ENCODE peak calls at places on chromosome 21, in four cellular contexts. O is WTC11, P is K562, D is HepG2. Y is an unnamed sample.

GRCh38 chr21:39347537-39347936 is 1.4 kb downstream of the HMGN1 start:
- DNase-seq in D (no peak), P (no peak), O (no peak), Y (no peak)

GRCh38 chr21:17454315-17455027 is 58.4 kb upstream of the CXADR start:
- DNase-seq in D (peak; percentile 91), O (peak; percentile 90), P (peak; percentile 33), Y (peak; percentile 73)

GRCh38 chr21:33007747-33008146 is 18.0 kb upstream of the OLIG2 start:
- DNase-seq in P (no peak), O (no peak), D (no peak), Y (no peak)

GRCh38 chr21:37655601-37656300 is 260.5 kb downstream of the KCNJ6 start:
- DNase-seq in D (no peak), P (no peak), O (no peak), Y (no peak)

GRCh38 chr21:32131960-32132359 is 146.9 kb downstream of the MIS18A start:
- DNase-seq in O (no peak), P (peak; percentile 46), D (peak; percentile 20), Y (no peak)

GRCh38 chr21:27017251-27017650 is 50.4 kb upstream of the ADAMTS5 start:
- DNase-seq in D (no peak), P (no peak), O (no peak), Y (no peak)

GRCh38 chr21:25179116-25179515 is 428.2 kb downstream of the MRPL39 start:
- DNase-seq in P (no peak), O (no peak), D (no peak), Y (no peak)

GRCh38 chr21:31225713-31226112 is 118.3 kb downstream of the TIAM1 start:
- DNase-seq in D (no peak), P (no peak), O (no peak), Y (no peak)

GRCh38 chr21:33266784-33267135 is 593 bp downstream of the IL10RB start:
- DNase-seq in P (no peak), D (no peak), O (no peak), Y (no peak)

GRCh38 chr21:31912501-31912900 is 39.7 kb downstream of the HUNK start:
- DNase-seq in O (no peak), P (no peak), D (no peak), Y (no peak)

GRCh38 chr21:38505654-38506523 is 7.6 kb upstream of the ERG start:
- DNase-seq in P (peak; percentile 20), D (peak; percentile 62), O (no peak), Y (peak; percentile 42)

GRCh38 chr21:46385846-46386725 is 62.1 kb downstream of the PCNT start:
- DNase-seq in D (no peak), P (no peak), O (no peak), Y (no peak)

GRCh38 chr21:22758478-22758877 is 1760.3 kb downstream of the NCAM2 start:
- DNase-seq in P (no peak), D (no peak), O (no peak), Y (no peak)

GRCh38 chr21:37435120-37435519 is 68.5 kb downstream of the DYRK1A start:
- DNase-seq in D (no peak), P (peak; percentile 43), O (peak; percentile 47), Y (peak; percentile 92)

GRCh38 chr21:31201548-31201947 is 142.5 kb downstream of the TIAM1 start:
- DNase-seq in P (no peak), O (no peak), D (no peak), Y (no peak)

GRCh38 chr21:14836950-14837349 is 227.8 kb downstream of the NRIP1 start:
- DNase-seq in D (no peak), P (no peak), O (no peak), Y (no peak)

GRCh38 chr21:38486221-38486620 is 12.1 kb downstream of the ERG start:
- DNase-seq in P (no peak), O (no peak), D (no peak), Y (no peak)

GRCh38 chr21:37905291-37905690 is 11.0 kb downstream of the KCNJ6 start:
- DNase-seq in P (no peak), D (no peak), O (no peak), Y (no peak)

GRCh38 chr21:21019681-21020080 is 21.5 kb downstream of the NCAM2 start:
- DNase-seq in O (no peak), P (no peak), D (no peak), Y (no peak)

GRCh38 chr21:27703806-27704205 is 736.9 kb upstream of the ADAMTS5 start:
- DNase-seq in O (no peak), P (no peak), D (no peak), Y (no peak)

GRCh38 chr21:29146726-29147125 is 16.3 kb downstream of the MAP3K7CL start:
- DNase-seq in O (no peak), D (no peak), P (no peak), Y (no peak)

GRCh38 chr21:45983981-45984551 is 2.5 kb downstream of the COL6A1 start:
- DNase-seq in P (peak; percentile 63), D (no peak), O (peak; percentile 12), Y (no peak)

GRCh38 chr21:17463441-17463840 is 49.4 kb upstream of the CXADR start:
- DNase-seq in O (no peak), P (no peak), D (peak; percentile 40), Y (no peak)

GRCh38 chr21:17780539-17780938 is 38.6 kb downstream of the C21orf91 start:
- DNase-seq in D (no peak), O (no peak), P (no peak), Y (no peak)

GRCh38 chr21:34344584-34344983 is 19.2 kb upstream of the KCNE2 start:
- DNase-seq in O (no peak), D (no peak), P (no peak), Y (no peak)

GRCh38 chr21:38996355-38996754 is 186.9 kb downstream of the PSMG1 start:
- DNase-seq in D (no peak), P (no peak), O (no peak), Y (no peak)

GRCh38 chr21:34640858-34641257 is 25.9 kb upstream of the RCAN1 start:
- DNase-seq in P (no peak), D (no peak), O (no peak), Y (no peak)

GRCh38 chr21:39483917-39484316 is 32.1 kb downstream of the SH3BGR start:
- DNase-seq in O (no peak), P (no peak), D (no peak), Y (no peak)

GRCh38 chr21:15444118-15444960 is 285.4 kb upstream of the USP25 start:
- DNase-seq in D (peak; percentile 98), P (no peak), O (peak; percentile 11), Y (no peak)

GRCh38 chr21:45876381-45877159 is 105.0 kb upstream of the COL6A1 start:
- DNase-seq in D (no peak), P (no peak), O (no peak), Y (no peak)

GRCh38 chr21:17359781-17360180 is 153.1 kb upstream of the CXADR start:
- DNase-seq in D (no peak), P (no peak), O (no peak), Y (no peak)

GRCh38 chr21:37006521-37007291 is at the start of gene RIPPLY3:
- DNase-seq in P (no peak), D (no peak), O (peak; percentile 59), Y (peak; percentile 41)

GRCh38 chr21:26572668-26573381 is at the start of gene CYYR1:
- DNase-seq in D (no peak), O (peak; percentile 75), P (no peak), Y (no peak)

GRCh38 chr21:39018730-39019129 is 164.5 kb downstream of the PSMG1 start:
- DNase-seq in D (no peak), O (no peak), P (no peak), Y (no peak)

GRCh38 chr21:46112731-46113215 is 14.9 kb downstream of the COL6A2 start:
- DNase-seq in P (no peak), O (no peak), D (no peak), Y (no peak)

GRCh38 chr21:26125433-26126167 is 45.0 kb downstream of the APP start:
- DNase-seq in O (no peak), D (no peak), P (no peak), Y (no peak)

GRCh38 chr21:45670731-45671130 is 27.2 kb downstream of the PCBP3 start:
- DNase-seq in O (no peak), D (no peak), P (no peak), Y (no peak)

DNA sequence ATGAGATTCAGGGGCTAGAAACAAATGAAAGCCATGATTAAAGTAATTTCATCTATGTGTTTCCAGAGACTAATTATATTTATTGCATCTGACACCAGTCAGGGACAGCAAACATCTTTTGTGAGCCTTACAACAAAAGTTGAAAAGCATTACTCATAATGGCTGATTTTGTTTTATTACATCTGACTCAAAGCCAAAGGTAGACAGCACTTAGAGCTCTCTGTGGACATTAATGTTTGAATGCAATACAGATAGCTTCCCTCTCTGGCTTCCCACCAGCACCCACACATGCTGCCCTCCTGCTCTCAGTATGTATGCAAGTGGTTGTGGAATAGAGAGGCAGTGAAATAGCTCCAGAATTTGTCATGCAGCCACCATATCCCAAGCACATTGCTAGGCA is 198.7 kb downstream of the SETD4 start:
- DNase-seq in D (no peak), P (no peak), O (no peak), Y (no peak)
- TF ChIP-seq ELF4 in D (no peak), P (no peak), O (no peak), Y (no peak)

DNA sequence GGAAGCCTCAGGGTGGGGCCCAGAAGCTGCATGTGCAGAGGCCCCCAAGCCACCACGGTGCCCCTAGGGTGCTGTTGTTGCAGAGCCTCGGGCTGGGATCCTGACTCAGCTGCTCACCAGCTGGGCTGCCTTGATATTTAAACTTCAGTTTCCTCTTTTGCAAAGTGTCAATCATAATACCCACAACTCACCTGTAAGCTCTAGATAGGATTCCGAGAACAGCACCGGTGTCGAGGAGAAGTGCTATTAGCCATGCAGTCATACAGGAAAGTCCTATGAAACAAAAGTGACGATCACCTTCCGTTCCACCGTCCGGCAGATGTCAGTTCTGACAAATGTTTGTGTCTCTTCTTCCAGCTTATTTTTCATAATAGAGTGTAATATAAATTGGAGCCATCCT is 101.0 kb downstream of the SIK1 start:
- DNase-seq in D (no peak), O (no peak), P (no peak), Y (no peak)
- TF ChIP-seq ELF4 in D (no peak), O (no peak), P (no peak), Y (no peak)

GRCh38 chr21:42343963-42344510 is 6.8 kb downstream of the TFF2 start:
- DNase-seq in O (no peak), D (no peak), P (no peak), Y (no peak)

GRCh38 chr21:42346441-42346840 is 4.4 kb downstream of the TFF2 start:
- DNase-seq in D (no peak), O (no peak), P (no peak), Y (no peak)

GRCh38 chr21:42341776-42342542 is 8.8 kb downstream of the TFF2 start:
- DNase-seq in O (no peak), P (no peak), D (no peak), Y (no peak)

GRCh38 chr21:42343101-42343500 is 7.7 kb downstream of the TFF2 start:
- DNase-seq in D (no peak), P (no peak), O (no peak), Y (no peak)

DNA sequence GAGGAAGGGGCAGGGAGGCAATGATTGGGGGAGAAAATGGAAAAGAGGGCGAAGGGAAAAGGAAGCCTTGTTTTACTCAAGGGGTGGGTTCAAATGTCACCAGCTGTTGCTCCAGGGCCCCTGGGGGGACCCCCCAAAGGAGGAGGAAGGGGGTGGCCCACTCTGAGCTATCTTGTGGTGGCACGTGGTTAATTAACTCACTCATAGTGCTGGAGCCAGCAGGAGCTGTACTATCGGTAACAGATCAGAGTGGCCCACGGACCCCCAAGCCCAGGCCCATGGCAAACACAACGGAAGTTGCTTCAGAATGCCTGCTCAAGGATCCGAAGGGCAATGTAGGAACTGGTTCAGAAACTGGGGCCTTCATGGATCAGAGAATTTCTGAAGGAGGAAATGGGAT is 7.2 kb downstream of the TFF2 start:
- DNase-seq in D (no peak), P (no peak), O (no peak), Y (no peak)
- TF ChIP-seq ELF4 in D (no peak), P (no peak), O (no peak), Y (no peak)

GRCh38 chr21:44344541-44345183 is 5.5 kb upstream of the CFAP410 start:
- DNase-seq in P (no peak), D (no peak), O (no peak), Y (no peak)
- TF ChIP-seq ELF4 in P (no peak), D (no peak), O (no peak), Y (no peak)

Y was measured in HEK293T.